ENCODE peak calls at places on chromosomes 2 and 18, in four cellular contexts. One of them, this sample, is unnamed.

GRCh38 chr2:121868652-121869051 is 113.2 kb downstream of the TSN start:
- DNase-seq in body of pancreas: no peak
- DNase-seq in pancreas: no peak
- DNase-seq in mesendoderm: no peak
- DNase-seq in this sample: no peak

GRCh38 chr2:65300772-65301711 is 73.4 kb downstream of the ACTR2 start:
- DNase-seq in mesendoderm: peak
- DNase-seq in pancreas: no peak
- DNase-seq in body of pancreas: no peak
- DNase-seq in this sample: no peak

GRCh38 chr2:59690849-59691248 is 862.6 kb downstream of the BCL11A start:
- DNase-seq in mesendoderm: no peak
- DNase-seq in body of pancreas: no peak
- DNase-seq in pancreas: no peak
- DNase-seq in this sample: no peak

GRCh38 chr2:192190474-192190873 is 4.3 kb downstream of the TMEFF2 start:
- DNase-seq in mesendoderm: no peak
- DNase-seq in body of pancreas: no peak
- DNase-seq in pancreas: no peak
- DNase-seq in this sample: no peak

GRCh38 chr2:27683390-27684071 is 19.8 kb downstream of the SLC4A1AP start:
- DNase-seq in mesendoderm: peak
- DNase-seq in pancreas: no peak
- DNase-seq in body of pancreas: peak
- DNase-seq in this sample: no peak

GRCh38 chr2:67032091-67032490 is 365.0 kb upstream of the ETAA1 start:
- DNase-seq in mesendoderm: no peak
- DNase-seq in pancreas: no peak
- DNase-seq in body of pancreas: no peak
- DNase-seq in this sample: no peak

GRCh38 chr2:86011449-86011941 is 94.2 kb downstream of the POLR1A start:
- DNase-seq in pancreas: no peak
- DNase-seq in mesendoderm: no peak
- DNase-seq in body of pancreas: no peak
- DNase-seq in this sample: peak

GRCh38 chr18:4107049-4107459 is 348.1 kb downstream of the DLGAP1 start:
- DNase-seq in pancreas: no peak
- DNase-seq in mesendoderm: peak
- DNase-seq in body of pancreas: no peak
- DNase-seq in this sample: no peak

GRCh38 chr2:167345559-167345958 is 457.3 kb downstream of the XIRP2 start:
- DNase-seq in body of pancreas: no peak
- DNase-seq in pancreas: no peak
- DNase-seq in mesendoderm: no peak
- DNase-seq in this sample: no peak

GRCh38 chr2:167188596-167188967 is 300.3 kb downstream of the XIRP2 start:
- DNase-seq in body of pancreas: peak
- DNase-seq in pancreas: no peak
- DNase-seq in mesendoderm: no peak
- DNase-seq in this sample: no peak

GRCh38 chr2:78754930-78755329 is 270.6 kb upstream of the REG3G start:
- DNase-seq in mesendoderm: no peak
- DNase-seq in pancreas: no peak
- DNase-seq in body of pancreas: no peak
- DNase-seq in this sample: no peak

GRCh38 chr18:34659579-34660517 is 50.2 kb upstream of the DTNA start:
- DNase-seq in pancreas: peak
- DNase-seq in body of pancreas: peak
- DNase-seq in mesendoderm: peak
- DNase-seq in this sample: peak

GRCh38 chr2:129277611-129278010 is 701.9 kb upstream of the RAB6C start:
- DNase-seq in pancreas: no peak
- DNase-seq in body of pancreas: no peak
- DNase-seq in mesendoderm: peak
- DNase-seq in this sample: no peak

GRCh38 chr18:48829443-48830149 is 121.2 kb downstream of the SMAD7 start:
- DNase-seq in mesendoderm: peak
- DNase-seq in pancreas: no peak
- DNase-seq in body of pancreas: no peak
- DNase-seq in this sample: no peak

GRCh38 chr2:193377789-193378188 is 1183.1 kb upstream of the TMEFF2 start:
- DNase-seq in body of pancreas: no peak
- DNase-seq in pancreas: no peak
- DNase-seq in mesendoderm: no peak
- DNase-seq in this sample: no peak

GRCh38 chr2:3613524-3613905 is 18.6 kb downstream of the COLEC11 start:
- DNase-seq in pancreas: no peak
- DNase-seq in mesendoderm: no peak
- DNase-seq in body of pancreas: no peak
- DNase-seq in this sample: no peak

GRCh38 chr2:45435316-45435715 is 175.8 kb downstream of the SRBD1 start:
- DNase-seq in mesendoderm: no peak
- DNase-seq in body of pancreas: no peak
- DNase-seq in pancreas: no peak
- DNase-seq in this sample: no peak

GRCh38 chr18:22542400-22542835 is 124.7 kb upstream of the CTAGE1 start:
- DNase-seq in mesendoderm: no peak
- DNase-seq in pancreas: no peak
- DNase-seq in body of pancreas: no peak
- DNase-seq in this sample: no peak

GRCh38 chr2:133532919-133533318 is 35.3 kb downstream of the NCKAP5 start:
- DNase-seq in pancreas: no peak
- DNase-seq in body of pancreas: no peak
- DNase-seq in mesendoderm: no peak
- DNase-seq in this sample: peak

GRCh38 chr2:61492476-61492875 is 21.6 kb upstream of the USP34 start:
- DNase-seq in mesendoderm: no peak
- DNase-seq in body of pancreas: no peak
- DNase-seq in pancreas: no peak
- DNase-seq in this sample: no peak

GRCh38 chr18:55398858-55399257 is 189.1 kb downstream of the TCF4 start:
- DNase-seq in body of pancreas: no peak
- DNase-seq in mesendoderm: no peak
- DNase-seq in pancreas: no peak
- DNase-seq in this sample: no peak

GRCh38 chr18:55401638-55402191 is 186.3 kb downstream of the TCF4 start:
- DNase-seq in pancreas: no peak
- DNase-seq in body of pancreas: no peak
- DNase-seq in mesendoderm: peak
- DNase-seq in this sample: no peak

GRCh38 chr18:55402731-55403405 is 185.1 kb downstream of the TCF4 start:
- DNase-seq in mesendoderm: no peak
- DNase-seq in body of pancreas: no peak
- DNase-seq in pancreas: no peak
- DNase-seq in this sample: no peak

GRCh38 chr18:55401275-55401620 is 186.7 kb downstream of the TCF4 start:
- DNase-seq in body of pancreas: no peak
- DNase-seq in pancreas: no peak
- DNase-seq in mesendoderm: no peak
- DNase-seq in this sample: no peak

DNA sequence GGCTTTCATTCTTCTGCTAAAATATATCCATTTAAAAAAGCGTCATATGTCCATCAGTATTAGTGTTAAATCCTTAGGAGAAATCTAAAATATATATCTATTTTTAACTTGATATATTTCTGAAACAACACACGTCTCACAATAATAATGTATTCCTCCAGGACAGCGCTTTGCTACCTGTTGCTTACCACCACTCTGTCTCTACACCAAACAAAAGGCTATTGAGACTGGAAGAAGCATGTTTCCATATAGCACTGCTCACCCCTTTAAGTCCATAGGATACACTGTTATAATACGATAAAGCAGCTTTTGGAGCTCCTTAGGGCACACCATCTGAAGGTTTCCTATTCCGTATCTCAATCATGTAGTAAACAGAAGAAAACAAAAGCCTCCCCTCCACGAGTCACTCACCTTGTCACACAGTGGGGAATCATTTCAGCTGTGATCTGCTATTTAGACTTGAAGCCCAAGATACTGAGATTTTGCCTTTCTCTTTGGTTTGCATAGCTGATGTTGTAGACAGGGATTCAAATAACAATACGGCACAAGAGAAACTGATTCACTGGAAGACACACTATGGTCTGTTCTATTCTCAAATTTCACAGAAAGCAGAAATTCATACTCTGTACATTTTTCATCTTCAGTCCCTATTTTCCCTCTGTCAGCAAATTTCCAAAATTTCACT is 187.3 kb downstream of the TCF4 start:
- DNase-seq in mesendoderm: peak
- DNase-seq in body of pancreas: no peak
- DNase-seq in pancreas: no peak
- DNase-seq in this sample: no peak
- H3K27ac ChIP-seq in mesendoderm: no peak
- H3K27ac ChIP-seq in body of pancreas: peak
- H3K27ac ChIP-seq in pancreas: peak
- H3K27ac ChIP-seq in this sample: no peak

GRCh38 chr2:158719411-158719810 is 75.7 kb upstream of the DAPL1 start:
- DNase-seq in pancreas: no peak
- DNase-seq in body of pancreas: no peak
- DNase-seq in mesendoderm: no peak
- DNase-seq in this sample: no peak

GRCh38 chr2:158716921-158717320 is 78.2 kb upstream of the DAPL1 start:
- DNase-seq in body of pancreas: no peak
- DNase-seq in pancreas: no peak
- DNase-seq in mesendoderm: peak
- DNase-seq in this sample: no peak

GRCh38 chr2:158717366-158718195 is 77.5 kb upstream of the DAPL1 start:
- DNase-seq in body of pancreas: no peak
- DNase-seq in mesendoderm: no peak
- DNase-seq in pancreas: no peak
- DNase-seq in this sample: no peak

GRCh38 chr2:158718196-158718585 is 76.9 kb upstream of the DAPL1 start:
- DNase-seq in body of pancreas: no peak
- DNase-seq in pancreas: no peak
- DNase-seq in mesendoderm: no peak
- DNase-seq in this sample: no peak

GRCh38 chr2:158718851-158719250 is 76.3 kb upstream of the DAPL1 start:
- DNase-seq in body of pancreas: no peak
- DNase-seq in mesendoderm: no peak
- DNase-seq in pancreas: no peak
- DNase-seq in this sample: no peak
- H3K4me3 ChIP-seq in body of pancreas: no peak
- H3K4me3 ChIP-seq in mesendoderm: no peak
- H3K4me3 ChIP-seq in pancreas: no peak
- H3K4me3 ChIP-seq in this sample: no peak

DNA sequence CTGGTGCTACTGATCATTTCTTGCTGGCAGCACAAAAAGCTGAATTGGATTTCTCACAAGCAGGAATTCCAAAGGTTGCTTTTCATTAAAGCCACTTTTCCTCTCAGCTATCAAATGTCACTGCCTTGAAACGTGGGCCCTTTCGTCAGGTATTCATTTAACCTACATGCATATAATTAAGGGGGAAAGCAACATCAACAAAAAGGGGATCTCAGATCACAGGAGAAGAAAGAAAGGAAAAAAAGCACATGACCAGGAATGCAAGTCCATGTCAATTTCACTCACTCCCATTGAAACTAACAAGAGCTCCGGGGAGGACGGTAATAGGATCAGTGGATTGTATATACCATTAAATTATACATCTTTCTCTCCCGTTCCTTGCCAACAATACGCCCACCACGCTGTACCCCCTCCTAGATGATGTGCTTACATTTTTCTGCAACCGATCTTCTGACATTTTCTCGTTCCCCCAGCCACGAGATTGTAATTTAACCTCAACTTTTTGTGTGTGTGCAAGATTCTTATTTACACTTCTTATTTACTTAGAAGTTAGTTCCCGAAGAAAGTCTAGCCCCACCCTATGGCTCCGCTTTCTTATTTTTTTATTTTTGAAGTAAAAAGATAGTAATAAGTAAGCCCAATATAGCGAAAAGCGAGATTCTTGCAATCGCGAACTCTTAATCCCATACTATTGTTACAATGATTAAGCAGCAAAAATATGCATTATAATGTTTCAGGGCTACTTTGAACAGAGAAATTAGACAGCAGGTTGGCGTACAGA is 707 bp downstream of the FIGN start:
- DNase-seq in mesendoderm: peak
- DNase-seq in body of pancreas: no peak
- DNase-seq in pancreas: no peak
- DNase-seq in this sample: no peak
- H3K27ac ChIP-seq in mesendoderm: peak
- H3K27ac ChIP-seq in body of pancreas: peak
- H3K27ac ChIP-seq in pancreas: peak
- H3K27ac ChIP-seq in this sample: peak

DNA sequence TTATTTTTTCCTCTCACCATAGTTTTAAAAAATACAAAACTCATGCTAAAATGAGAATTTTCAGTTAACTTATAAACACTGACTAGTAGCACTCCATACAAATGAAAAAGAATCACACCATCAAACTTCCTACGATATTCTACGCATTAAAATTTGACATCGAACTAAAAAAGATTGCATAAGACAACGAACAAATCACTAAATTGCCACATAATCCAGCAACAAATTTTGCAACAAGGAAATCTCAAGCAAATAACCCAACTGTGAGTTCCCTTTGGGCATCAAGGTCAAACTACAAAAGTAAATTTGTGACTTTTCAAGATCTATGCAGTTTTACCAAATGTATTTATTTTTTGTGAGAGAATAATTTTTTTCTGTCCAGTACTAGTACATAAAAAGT is 1.5 kb downstream of the MAP3K2 start:
- DNase-seq in pancreas: no peak
- DNase-seq in mesendoderm: no peak
- DNase-seq in body of pancreas: no peak
- DNase-seq in this sample: no peak
- H3K4me3 ChIP-seq in pancreas: peak
- H3K4me3 ChIP-seq in mesendoderm: no peak
- H3K4me3 ChIP-seq in body of pancreas: peak
- H3K4me3 ChIP-seq in this sample: peak

DNA sequence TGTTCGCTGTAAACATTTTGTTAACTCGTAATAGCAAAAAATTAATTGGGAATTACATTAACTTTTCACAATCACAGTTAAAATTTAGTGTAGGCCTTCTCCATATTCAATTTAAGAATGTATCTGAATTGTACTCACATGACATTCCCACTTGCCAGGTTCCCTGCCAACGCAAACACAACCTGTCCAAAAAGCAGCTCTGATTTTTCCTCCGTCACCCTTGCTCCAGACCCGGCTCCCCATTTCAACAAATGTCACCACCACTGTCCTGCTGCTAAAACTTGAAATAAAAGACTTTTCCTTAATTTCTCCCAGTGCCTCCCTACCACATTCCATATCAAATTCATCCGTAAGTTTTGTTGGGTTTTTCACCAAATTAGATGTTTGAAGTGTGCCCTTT is 120.3 kb downstream of the PIEZO2 start:
- DNase-seq in body of pancreas: peak
- DNase-seq in mesendoderm: no peak
- DNase-seq in pancreas: no peak
- DNase-seq in this sample: no peak
- H3K27ac ChIP-seq in body of pancreas: no peak
- H3K27ac ChIP-seq in mesendoderm: no peak
- H3K27ac ChIP-seq in pancreas: no peak
- H3K27ac ChIP-seq in this sample: no peak